ENCODE peak calls at places on chromosome 3, in ten cellular contexts. W, I, F, P, V, H, M, K, U and J are unnamed samples.

GRCh38 chr3:5731100-5731499 is 543.6 kb downstream of the EDEM1 start:
- DNase-seq in V (no peak), U (no peak), P (no peak), M (no peak), F (peak), W (no peak), H (no peak), I (no peak), K (no peak), J (no peak)

GRCh38 chr3:114081022-114081421 is 24.5 kb downstream of the QTRT2 start:
- DNase-seq in P (no peak), K (no peak), V (no peak), F (no peak), W (no peak), U (no peak), H (peak), M (no peak), I (no peak), J (no peak)

GRCh38 chr3:127822836-127823589 is 698 bp upstream of the MGLL start:
- DNase-seq in P (peak), V (peak), W (no peak), K (no peak), F (peak), M (no peak), U (peak), H (no peak), I (peak), J (peak)

GRCh38 chr3:30625541-30626438 is 19.4 kb downstream of the TGFBR2 start:
- DNase-seq in M (no peak), I (no peak), W (no peak), H (peak), F (peak), U (no peak), K (no peak), P (no peak), V (no peak), J (no peak)

GRCh38 chr3:126135056-126135397 is 45.4 kb downstream of the ALDH1L1 start:
- DNase-seq in W (no peak), V (no peak), F (no peak), K (no peak), M (peak), I (no peak), P (no peak), U (no peak), H (no peak), J (no peak)

GRCh38 chr3:141255864-141256263 is 24.2 kb downstream of the PXYLP1 start:
- DNase-seq in H (peak), V (no peak), F (peak), M (no peak), I (no peak), P (no peak), W (no peak), K (no peak), U (peak), J (no peak)

GRCh38 chr3:74443102-74443501 is 171.4 kb downstream of the CNTN3 start:
- DNase-seq in U (no peak), W (no peak), V (no peak), P (no peak), H (peak), I (no peak), K (no peak), F (no peak), M (no peak), J (no peak)

GRCh38 chr3:127613406-127613805 is 15.2 kb downstream of the MCM2 start:
- DNase-seq in U (no peak), M (no peak), K (no peak), P (no peak), I (no peak), V (no peak), H (no peak), F (no peak), W (no peak), J (no peak)

GRCh38 chr3:56758539-56758981 is 43.2 kb downstream of the ARHGEF3 start:
- DNase-seq in U (peak), W (no peak), F (peak), M (no peak), H (peak), P (no peak), I (no peak), V (no peak), K (peak), J (no peak)

GRCh38 chr3:50193746-50194127 is 2.3 kb downstream of the GNAT1 start:
- DNase-seq in V (no peak), I (no peak), W (no peak), K (no peak), P (no peak), M (no peak), H (no peak), F (no peak), U (no peak), J (no peak)

GRCh38 chr3:126834596-126835471 is 130.8 kb downstream of the CHCHD6 start:
- DNase-seq in W (no peak), P (no peak), I (no peak), H (no peak), M (peak), U (no peak), F (no peak), K (no peak), V (no peak), J (no peak)

GRCh38 chr3:132563409-132564074 is 33.5 kb upstream of the ACKR4 start:
- DNase-seq in I (no peak), M (no peak), F (no peak), K (no peak), V (no peak), W (no peak), U (no peak), P (no peak), H (no peak), J (no peak)

GRCh38 chr3:73624363-73625123 is at the start of gene PDZRN3:
- DNase-seq in W (no peak), I (peak), F (no peak), M (peak), H (peak), K (no peak), P (peak), U (peak), V (peak), J (no peak)

GRCh38 chr3:8542190-8542980 is 40.8 kb downstream of the LMCD1 start:
- DNase-seq in I (no peak), F (no peak), V (no peak), H (no peak), P (no peak), K (no peak), U (no peak), W (no peak), M (no peak), J (no peak)

GRCh38 chr3:194874206-194874605 is 188.5 kb downstream of the FAM43A start:
- DNase-seq in M (peak), V (no peak), K (no peak), F (no peak), I (no peak), P (no peak), H (no peak), U (no peak), W (no peak), J (no peak)

GRCh38 chr3:55813268-55814097 is 326.4 kb upstream of the WNT5A start:
- DNase-seq in H (no peak), V (no peak), K (no peak), I (no peak), U (no peak), P (no peak), F (no peak), W (no peak), M (no peak), J (no peak)

GRCh38 chr3:75906555-75907112 is 121.3 kb upstream of the ZNF717 start:
- DNase-seq in K (no peak), P (peak), I (no peak), F (no peak), V (no peak), H (peak), M (peak), W (no peak), U (no peak), J (no peak)

GRCh38 chr3:46183330-46183729 is 24.8 kb downstream of the CCR1 start:
- DNase-seq in F (no peak), I (no peak), V (no peak), W (no peak), M (no peak), U (no peak), H (no peak), K (no peak), P (no peak), J (no peak)
- TF ChIP-seq CTCF in F (no peak), I (no peak), V (no peak), W (no peak), M (no peak), U (no peak), H (no peak), K (no peak), P (no peak), J (no peak)

GRCh38 chr3:136547293-136547692 is 204.9 kb downstream of the STAG1 start:
- DNase-seq in U (no peak), I (no peak), V (no peak), M (no peak), P (no peak), K (no peak), H (peak), F (no peak), W (no peak), J (no peak)

GRCh38 chr3:136543385-136543784 is 208.8 kb downstream of the STAG1 start:
- DNase-seq in M (no peak), U (no peak), I (no peak), F (no peak), K (no peak), V (no peak), H (peak), P (no peak), W (no peak), J (no peak)

GRCh38 chr3:136544532-136544931 is 207.6 kb downstream of the STAG1 start:
- DNase-seq in K (no peak), H (peak), P (no peak), W (no peak), F (no peak), V (no peak), M (no peak), I (no peak), U (no peak), J (no peak)

GRCh38 chr3:136545664-136546266 is 206.4 kb downstream of the STAG1 start:
- DNase-seq in K (no peak), U (no peak), F (peak), V (no peak), I (no peak), M (no peak), H (peak), W (no peak), P (no peak), J (no peak)

DNA sequence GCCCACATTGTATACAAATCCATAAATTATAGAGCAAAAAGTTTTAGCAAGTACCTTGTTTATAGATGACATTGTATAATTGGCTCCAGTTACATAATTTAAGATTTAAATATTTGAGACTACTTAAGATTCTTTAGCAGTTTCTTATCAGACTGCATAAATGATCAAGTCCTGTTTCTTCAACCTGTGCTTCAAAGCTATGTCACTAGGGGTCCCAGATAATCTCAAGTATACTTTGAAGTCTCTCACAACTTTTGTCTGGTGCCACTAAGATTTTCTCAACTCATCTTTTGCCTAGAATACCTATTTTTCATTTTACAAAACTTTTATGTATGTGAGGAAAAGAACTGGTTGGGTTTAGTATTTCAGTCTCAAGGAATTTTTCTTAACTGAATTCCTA is 205.5 kb downstream of the STAG1 start:
- DNase-seq in P (no peak), K (no peak), F (peak), H (peak), M (no peak), U (no peak), I (no peak), V (no peak), W (no peak), J (no peak)
- TF ChIP-seq CTCF in P (no peak), K (peak), F (no peak), H (no peak), M (peak), U (peak), I (no peak), V (no peak), W (no peak), J (no peak)

GRCh38 chr3:134337071-134337482 is 37.2 kb downstream of the AMOTL2 start:
- DNase-seq in M (no peak), V (no peak), P (no peak), W (no peak), U (no peak), I (no peak), K (no peak), H (no peak), F (no peak), J (no peak)

GRCh38 chr3:134336587-134336986 is 37.7 kb downstream of the AMOTL2 start:
- DNase-seq in H (peak), U (no peak), M (no peak), V (peak), P (peak), K (no peak), F (no peak), I (no peak), W (no peak), J (no peak)

GRCh38 chr3:134338201-134338512 is 36.1 kb downstream of the AMOTL2 start:
- DNase-seq in V (no peak), U (no peak), I (no peak), P (no peak), F (no peak), M (no peak), W (no peak), K (no peak), H (no peak), J (no peak)

GRCh38 chr3:134338516-134339261 is 35.6 kb downstream of the AMOTL2 start:
- DNase-seq in I (no peak), K (no peak), H (no peak), M (no peak), U (no peak), P (peak), W (no peak), F (no peak), V (no peak), J (no peak)

GRCh38 chr3:134337511-134338200 is 36.6 kb downstream of the AMOTL2 start:
- DNase-seq in W (no peak), H (no peak), U (no peak), M (no peak), F (no peak), I (no peak), P (peak), K (no peak), V (no peak), J (no peak)
- TF ChIP-seq CTCF in W (no peak), H (no peak), U (no peak), M (no peak), F (no peak), I (no peak), P (no peak), K (no peak), V (no peak), J (no peak)

GRCh38 chr3:159139326-159139725 is 337.5 kb downstream of the MFSD1 start:
- DNase-seq in I (no peak), M (no peak), V (no peak), K (no peak), H (no peak), F (no peak), P (no peak), U (no peak), W (no peak), J (no peak)
- TF ChIP-seq CTCF in I (no peak), M (no peak), V (no peak), K (no peak), H (no peak), F (no peak), P (no peak), U (no peak), W (no peak), J (no peak)

GRCh38 chr3:184678317-184679055 is 33.4 kb downstream of the MAGEF1 start:
- DNase-seq in U (no peak), P (no peak), V (no peak), W (no peak), F (no peak), H (no peak), I (no peak), K (no peak), M (no peak), J (no peak)

GRCh38 chr3:184676927-184677326 is 34.9 kb downstream of the MAGEF1 start:
- DNase-seq in K (no peak), P (no peak), I (no peak), V (no peak), H (no peak), M (no peak), U (no peak), F (no peak), W (no peak), J (no peak)

GRCh38 chr3:184680411-184680990 is 31.4 kb downstream of the MAGEF1 start:
- DNase-seq in I (no peak), P (no peak), H (no peak), V (no peak), W (no peak), U (no peak), F (no peak), M (no peak), K (no peak), J (no peak)

GRCh38 chr3:184677344-184678316 is 34.2 kb downstream of the MAGEF1 start:
- DNase-seq in V (no peak), W (no peak), P (no peak), M (no peak), U (no peak), I (no peak), K (no peak), H (no peak), F (no peak), J (no peak)

GRCh38 chr3:184679056-184679502 is 32.8 kb downstream of the MAGEF1 start:
- DNase-seq in U (no peak), I (no peak), F (no peak), P (no peak), M (peak), K (no peak), V (peak), H (no peak), W (no peak), J (no peak)
- TF ChIP-seq CTCF in U (no peak), I (no peak), F (no peak), P (no peak), M (no peak), K (no peak), V (no peak), H (no peak), W (no peak), J (no peak)

DNA sequence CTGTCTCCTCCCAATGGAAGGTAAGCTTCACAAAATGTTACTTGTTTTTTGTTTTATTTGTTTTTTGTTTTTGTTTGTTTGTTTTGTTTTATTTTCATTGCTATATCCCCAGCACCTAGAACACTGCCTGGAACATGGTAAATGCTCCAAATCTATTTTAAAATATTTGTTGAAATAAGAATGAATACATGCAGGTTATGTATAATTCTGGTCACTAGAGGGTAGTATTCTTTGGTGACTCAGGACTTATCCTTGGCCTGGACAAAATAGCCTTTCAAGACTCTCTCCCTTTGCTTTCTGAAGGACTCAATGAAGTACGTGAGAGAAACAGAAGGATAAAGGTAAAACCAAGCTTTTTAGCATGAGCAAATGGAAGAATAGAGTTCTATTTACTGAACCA is 46.9 kb upstream of the PPP2R3A start:
- DNase-seq in H (peak), F (peak), M (no peak), U (no peak), I (no peak), K (no peak), P (no peak), W (no peak), V (no peak), J (no peak)
- TF ChIP-seq CTCF in H (peak), F (peak), M (peak), U (peak), I (peak), K (no peak), P (peak), W (peak), V (peak), J (no peak)

GRCh38 chr3:23913873-23914743 is 2.7 kb downstream of the NKIRAS1 start:
- DNase-seq in H (no peak), P (no peak), M (no peak), V (no peak), U (no peak), I (no peak), W (peak), F (no peak), K (no peak), J (no peak)

GRCh38 chr3:23916152-23916885 is 471 bp downstream of the NKIRAS1 start:
- DNase-seq in P (no peak), W (no peak), K (no peak), U (no peak), F (no peak), I (no peak), H (no peak), M (no peak), V (no peak), J (no peak)

GRCh38 chr3:23919628-23920027 is 2.7 kb downstream of the RPL15 start:
- DNase-seq in I (no peak), V (no peak), W (no peak), F (no peak), U (no peak), P (no peak), H (no peak), K (no peak), M (no peak), J (no peak)

GRCh38 chr3:23915537-23916108 is 1.2 kb downstream of the NKIRAS1 start:
- DNase-seq in H (peak), F (no peak), M (no peak), K (no peak), I (no peak), U (no peak), W (no peak), P (no peak), V (no peak), J (no peak)

DNA sequence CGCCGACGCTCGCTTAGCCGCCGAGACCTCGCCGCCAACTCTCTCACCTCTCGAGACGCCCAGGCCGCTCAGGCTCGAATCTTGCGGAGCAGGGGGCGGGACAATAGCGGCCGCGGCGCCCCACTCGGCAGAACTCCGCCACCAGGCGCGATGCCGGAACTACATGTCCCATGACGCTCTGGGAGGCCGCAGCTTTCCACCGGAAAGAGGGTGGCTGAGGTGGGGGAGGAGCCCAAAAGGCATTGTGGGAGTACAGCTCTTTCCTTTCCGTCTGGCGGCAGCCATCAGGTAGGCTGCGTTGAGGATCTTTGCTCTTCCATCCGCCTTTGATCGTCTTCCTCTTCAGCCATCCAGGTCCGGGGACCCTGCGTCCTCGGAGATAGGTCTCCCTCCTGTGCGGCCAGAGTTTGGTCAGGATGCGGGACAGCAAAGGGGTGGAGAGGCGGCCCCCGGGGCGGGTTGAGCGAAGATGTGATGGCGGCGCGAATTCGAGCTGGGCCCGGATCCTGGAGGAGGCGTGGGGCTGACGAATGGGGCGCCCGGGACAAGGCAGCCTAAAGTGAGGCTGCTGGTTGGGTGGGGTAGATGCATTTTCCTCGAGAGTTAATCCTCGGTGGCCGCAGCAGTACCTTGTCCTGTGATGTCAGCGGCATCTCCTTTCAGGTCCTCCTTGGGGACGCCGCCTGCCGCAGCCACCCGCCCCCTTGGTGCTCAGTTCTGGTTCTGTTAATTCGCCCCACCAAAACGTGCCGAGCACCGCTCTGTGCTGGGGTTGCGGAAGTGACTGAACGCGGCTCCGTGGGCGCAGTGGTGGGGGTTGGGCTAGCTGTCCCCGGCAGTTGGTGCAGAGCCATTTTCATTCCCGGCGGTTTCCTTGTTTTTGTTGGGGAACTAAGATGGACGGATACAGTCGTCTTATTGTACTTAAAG is at the start of the genes NKIRAS1 and RPL15:
- DNase-seq in U (peak), P (peak), K (peak), I (peak), H (peak), V (peak), M (peak), W (peak), F (peak), J (peak)
- TF ChIP-seq CTCF in U (peak), P (peak), K (peak), I (peak), H (peak), V (peak), M (peak), W (peak), F (no peak), J (no peak)